ENCODE peak calls at places on chromosomes 3 and 15, in five cellular contexts. V is heart left ventricle, S is GM12891, P is esophagus muscularis mucosa, L is lower leg skin. N is an unnamed sample.

GRCh38 chr3:132641837-132642538 is 17.6 kb downstream of the ACAD11 start:
- DNase-seq in V (no peak), S (no peak), P (no peak), L (no peak), N (peak)

GRCh38 chr15:62840518-62841268 is 201.9 kb upstream of the TPM1 start:
- DNase-seq in V (no peak), S (no peak), P (peak), L (no peak), N (no peak)

GRCh38 chr3:128841926-128842920 is 37.2 kb upstream of the ACAD9 start:
- DNase-seq in V (no peak), S (no peak), P (no peak), L (no peak), N (peak)

GRCh38 chr3:177279118-177279815 is 82.0 kb upstream of the TBL1XR1 start:
- DNase-seq in V (no peak), S (no peak), P (no peak), L (no peak), N (no peak)

GRCh38 chr3:100277255-100277800 is 16.5 kb downstream of the TBC1D23 start:
- DNase-seq in V (no peak), S (no peak), P (no peak), L (no peak), N (no peak)

GRCh38 chr15:96121521-96121920 is 209.0 kb upstream of the NR2F2 start:
- DNase-seq in V (no peak), S (no peak), P (peak), L (no peak), N (no peak)

GRCh38 chr3:126947429-126947828 is 35.5 kb upstream of the PLXNA1 start:
- DNase-seq in V (no peak), S (no peak), P (no peak), L (no peak), N (no peak)

GRCh38 chr3:189937302-189938255 is 183.1 kb downstream of the P3H2 start:
- DNase-seq in V (no peak), S (no peak), P (no peak), L (no peak), N (no peak)

GRCh38 chr15:64749167-64749566 is 26.2 kb downstream of the RBPMS2 start:
- DNase-seq in V (no peak), S (no peak), P (no peak), L (no peak), N (no peak)

GRCh38 chr15:86267892-86268291 is 188.2 kb downstream of the AGBL1 start:
- DNase-seq in V (no peak), S (no peak), P (no peak), L (no peak), N (no peak)

GRCh38 chr15:36831915-36832310 is 252.5 kb downstream of the CDIN1 start:
- DNase-seq in V (no peak), S (no peak), P (no peak), L (no peak), N (peak)

GRCh38 chr3:136456196-136456595 is 206.1 kb downstream of the PCCB start:
- DNase-seq in V (no peak), S (no peak), P (no peak), L (no peak), N (no peak)

GRCh38 chr3:119898478-119899177 is 116.7 kb downstream of the NR1I2 start:
- DNase-seq in V (no peak), S (no peak), P (no peak), L (no peak), N (no peak)

GRCh38 chr15:48823237-48823636 is 12.4 kb upstream of the CEP152 start:
- DNase-seq in V (no peak), S (no peak), P (no peak), L (no peak), N (no peak)

GRCh38 chr15:76342382-76343201 is 6.0 kb downstream of the ISL2 start:
- DNase-seq in V (no peak), S (no peak), P (no peak), L (no peak), N (no peak)

GRCh38 chr3:119562307-119562961 is 3.0 kb upstream of the CD80 start:
- DNase-seq in V (no peak), S (no peak), P (no peak), L (no peak), N (no peak)

GRCh38 chr3:51385621-51386091 is 565 bp downstream of the MANF start:
- DNase-seq in V (no peak), S (no peak), P (no peak), L (no peak), N (no peak)

GRCh38 chr3:5198986-5199731 is 11.7 kb downstream of the EDEM1 start:
- DNase-seq in V (no peak), S (no peak), P (no peak), L (no peak), N (no peak)

GRCh38 chr3:97228966-97229365 is 414.6 kb downstream of the EPHA6 start:
- DNase-seq in V (no peak), S (no peak), P (no peak), L (no peak), N (no peak)

GRCh38 chr15:69593981-69594966 is 141.7 kb downstream of the RPLP1 start:
- DNase-seq in V (peak), S (no peak), P (no peak), L (no peak), N (no peak)

GRCh38 chr15:88644741-88645140 is 5.9 kb downstream of the ISG20 start:
- DNase-seq in V (no peak), S (no peak), P (no peak), L (no peak), N (no peak)

GRCh38 chr3:123286308-123287023 is 84.7 kb downstream of the SEC22A start:
- DNase-seq in V (no peak), S (peak), P (peak), L (no peak), N (peak)

GRCh38 chr3:23889401-23889800 is 27.4 kb downstream of the NKIRAS1 start:
- DNase-seq in V (no peak), S (no peak), P (no peak), L (no peak), N (no peak)

GRCh38 chr3:23888617-23889228 is 28.1 kb downstream of the NKIRAS1 start:
- DNase-seq in V (no peak), S (no peak), P (no peak), L (no peak), N (peak)

GRCh38 chr3:23885210-23885609 is 31.6 kb downstream of the NKIRAS1 start:
- DNase-seq in V (no peak), S (no peak), P (no peak), L (no peak), N (no peak)

GRCh38 chr3:23884481-23884880 is 32.3 kb downstream of the NKIRAS1 start:
- DNase-seq in V (no peak), S (no peak), P (no peak), L (no peak), N (peak)

DNA sequence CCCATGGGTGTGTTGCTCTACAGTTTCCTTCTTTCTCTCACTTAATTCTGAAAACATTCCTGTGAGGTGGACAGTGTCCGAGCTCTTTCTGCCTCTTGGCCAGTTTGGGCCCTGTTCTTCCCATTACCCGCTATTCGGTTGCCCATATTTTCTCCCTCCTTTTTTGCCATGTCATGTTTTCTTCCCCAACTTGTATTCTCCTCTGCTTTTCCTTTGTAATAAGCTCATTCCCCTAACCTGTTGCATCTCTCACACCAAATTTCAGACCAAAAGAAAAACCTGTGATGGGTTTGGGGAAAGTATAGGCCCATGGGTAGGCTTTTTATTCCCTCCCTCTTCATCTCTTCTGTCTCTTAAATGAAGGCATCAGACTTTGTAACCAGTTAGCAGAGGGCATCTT is 30.5 kb downstream of the NKIRAS1 start:
- DNase-seq in V (no peak), S (no peak), P (no peak), L (no peak), N (no peak)
- TF ChIP-seq POLR2A in V (no peak), S (no peak), P (no peak), L (no peak), N (no peak)

DNA sequence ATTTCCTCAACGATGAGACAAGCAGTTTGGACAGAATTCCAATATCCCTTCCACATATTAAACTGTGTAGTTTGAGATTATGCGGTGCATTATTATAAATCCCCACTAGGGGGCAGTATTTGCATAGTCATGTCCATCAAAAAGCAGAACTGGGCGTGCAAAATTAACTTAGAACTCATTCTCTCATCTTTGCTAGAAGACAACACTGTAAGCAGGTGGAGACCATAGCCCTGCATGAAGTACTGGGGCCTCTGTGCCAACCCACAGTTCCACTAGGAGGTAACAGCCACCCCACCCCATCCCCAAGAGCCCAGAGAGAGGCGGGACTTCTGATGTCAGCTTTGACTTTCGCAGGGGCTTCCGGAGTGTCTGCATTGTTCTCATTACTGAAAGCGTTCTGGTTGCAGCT is 106.6 kb upstream of the TMC3 start:
- DNase-seq in V (no peak), S (no peak), P (no peak), L (peak), N (peak)
- TF ChIP-seq POLR2A in V (no peak), S (no peak), P (no peak), L (no peak), N (no peak)

GRCh38 chr3:64687781-64688515 is at the start of gene ADAMTS9:
- DNase-seq in V (peak), S (no peak), P (no peak), L (peak), N (peak)
- TF ChIP-seq POLR2A in V (peak), S (no peak), P (peak), L (no peak), N (no peak)

DNA sequence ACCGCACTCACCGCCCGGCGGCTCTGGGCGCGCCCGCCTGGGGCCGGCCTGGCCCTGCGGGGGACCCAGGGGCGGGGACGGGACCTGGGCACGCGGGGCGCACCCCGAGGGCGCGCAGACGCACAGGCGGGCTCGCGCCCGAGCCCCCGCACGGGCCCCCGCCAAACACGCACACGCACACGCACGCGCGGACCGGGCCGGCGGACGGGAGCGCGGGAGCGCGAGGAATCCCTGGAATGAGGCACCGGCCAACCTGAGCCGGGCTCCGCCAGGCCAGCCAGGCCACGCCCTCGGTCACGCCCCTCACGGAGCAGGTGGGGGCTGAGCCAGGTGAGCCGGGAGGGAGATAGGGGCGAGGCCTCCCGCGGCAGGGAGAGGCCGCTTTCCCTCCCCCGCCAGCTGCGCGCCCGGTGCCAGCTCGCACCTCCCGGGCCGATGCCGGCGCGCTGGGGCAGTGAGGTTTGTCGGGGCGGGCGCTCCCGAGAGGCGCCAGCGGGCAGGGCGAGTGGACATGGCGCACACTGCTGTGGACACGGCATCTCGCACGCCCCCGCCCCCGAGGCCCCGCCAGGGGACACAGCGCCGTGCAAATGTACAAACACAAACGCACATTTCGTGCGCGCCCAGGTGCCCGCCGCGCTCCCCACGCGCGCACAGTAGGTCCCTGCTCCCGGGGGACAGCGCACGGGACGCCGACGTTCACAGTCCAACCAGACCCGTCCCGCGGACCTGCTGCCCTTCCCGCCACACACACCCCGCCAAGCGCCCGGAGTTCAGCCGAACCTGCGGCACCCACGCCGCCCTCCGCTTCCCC is 75.9 kb upstream of the VGLL4 start:
- DNase-seq in V (peak), S (peak), P (no peak), L (peak), N (peak)
- TF ChIP-seq POLR2A in V (no peak), S (no peak), P (no peak), L (no peak), N (no peak)

GRCh38 chr3:42980909-42981308 is 1.8 kb downstream of the GASK1A start:
- DNase-seq in V (no peak), S (no peak), P (no peak), L (no peak), N (no peak)

GRCh38 chr3:42980209-42980608 is 1.1 kb downstream of the GASK1A start:
- DNase-seq in V (no peak), S (no peak), P (no peak), L (no peak), N (no peak)

GRCh38 chr3:42982645-42983412 is 3.7 kb downstream of the GASK1A start:
- DNase-seq in V (no peak), S (no peak), P (no peak), L (no peak), N (no peak)

GRCh38 chr3:42975955-42976354 is 3.2 kb upstream of the GASK1A start:
- DNase-seq in V (no peak), S (no peak), P (no peak), L (no peak), N (no peak)

GRCh38 chr3:42979044-42979962 is at the start of gene GASK1A:
- DNase-seq in V (peak), S (no peak), P (no peak), L (no peak), N (no peak)
- TF ChIP-seq POLR2A in V (no peak), S (no peak), P (no peak), L (no peak), N (no peak)

DNA sequence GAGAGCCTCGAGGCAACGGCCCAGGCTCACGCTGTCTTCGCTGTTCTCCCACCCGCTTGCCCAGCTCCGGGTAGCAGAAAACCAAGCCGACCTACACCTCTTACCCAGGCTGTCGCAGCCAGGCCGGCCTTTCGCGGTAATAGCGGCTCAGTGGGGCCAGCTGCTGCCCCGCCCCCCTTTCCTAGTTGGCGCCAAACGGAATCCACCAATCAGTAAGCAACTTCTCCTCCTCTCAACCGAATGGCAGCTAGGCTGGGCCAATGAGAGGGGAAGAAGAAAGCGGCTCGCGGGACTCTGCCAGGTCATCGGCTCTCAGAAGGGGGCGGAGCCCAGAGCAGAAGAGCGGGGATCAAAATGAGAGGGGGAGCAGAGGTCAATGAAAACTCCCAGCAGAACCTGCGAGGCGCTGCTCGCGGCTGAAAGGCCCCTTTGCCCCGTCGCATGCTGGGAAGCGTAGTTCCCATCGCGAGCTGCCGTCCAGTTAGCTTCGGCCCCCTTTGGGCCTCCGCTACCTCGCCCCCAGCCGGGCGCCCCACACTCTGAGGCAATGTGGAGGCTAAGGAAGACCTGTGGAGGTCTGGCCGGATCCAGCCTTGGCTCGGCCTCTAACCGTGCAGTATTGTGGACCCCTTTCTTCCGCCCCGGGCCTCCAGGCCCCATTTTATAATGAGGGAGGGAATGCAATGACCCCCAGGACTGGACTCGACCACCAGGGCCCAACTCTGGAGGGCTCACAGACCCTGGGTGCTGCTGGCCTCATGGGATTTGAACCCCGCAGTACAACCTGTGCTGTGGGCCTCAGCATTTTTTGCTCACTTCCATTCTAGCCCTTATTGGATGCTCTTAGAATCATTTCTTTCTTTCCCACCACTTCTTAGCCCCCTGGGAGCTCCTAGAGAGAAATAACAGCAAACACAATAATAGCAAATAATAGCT is at the start of gene CDC25A:
- DNase-seq in V (peak), S (peak), P (peak), L (peak), N (peak)
- TF ChIP-seq POLR2A in V (no peak), S (peak), P (no peak), L (no peak), N (peak)

GRCh38 chr3:72446406-72447058 is 401.7 kb downstream of the SHQ1 start:
- DNase-seq in V (no peak), S (no peak), P (no peak), L (peak), N (peak)
- TF ChIP-seq POLR2A in V (no peak), S (peak), P (no peak), L (no peak), N (no peak)

DNA sequence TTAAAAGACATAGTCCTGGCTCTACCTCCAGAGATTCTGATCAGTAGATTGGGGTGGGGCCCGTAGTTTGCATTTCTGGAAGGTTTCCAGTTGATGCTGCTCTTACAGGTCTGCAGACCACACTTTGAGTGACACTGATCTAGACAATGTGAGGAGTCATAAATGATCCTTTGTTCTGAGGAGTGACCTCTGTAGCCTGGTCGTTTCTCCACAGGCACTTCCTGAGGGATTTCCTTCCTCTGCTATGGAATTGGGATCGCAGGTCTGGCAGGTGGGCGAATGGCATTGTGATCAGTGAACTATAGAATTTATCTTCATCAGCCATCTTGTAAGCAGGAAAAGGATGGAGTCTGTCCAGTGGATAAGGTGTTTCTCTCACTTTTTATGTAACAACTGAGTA is 5.5 kb downstream of the GFM1 start:
- DNase-seq in V (no peak), S (no peak), P (no peak), L (no peak), N (peak)
- TF ChIP-seq POLR2A in V (no peak), S (no peak), P (no peak), L (no peak), N (no peak)

GRCh38 chr3:170778240-170779217 is 91.5 kb downstream of the RPL22L1 start:
- DNase-seq in V (no peak), S (no peak), P (no peak), L (no peak), N (peak)

GRCh38 chr3:170776887-170777551 is 93.0 kb downstream of the RPL22L1 start:
- DNase-seq in V (no peak), S (no peak), P (no peak), L (no peak), N (peak)

GRCh38 chr3:170768334-170768801 is 101.6 kb downstream of the RPL22L1 start:
- DNase-seq in V (no peak), S (no peak), P (no peak), L (no peak), N (peak)

GRCh38 chr3:170772135-170772534 is 97.9 kb downstream of the RPL22L1 start:
- DNase-seq in V (no peak), S (no peak), P (no peak), L (no peak), N (no peak)

DNA sequence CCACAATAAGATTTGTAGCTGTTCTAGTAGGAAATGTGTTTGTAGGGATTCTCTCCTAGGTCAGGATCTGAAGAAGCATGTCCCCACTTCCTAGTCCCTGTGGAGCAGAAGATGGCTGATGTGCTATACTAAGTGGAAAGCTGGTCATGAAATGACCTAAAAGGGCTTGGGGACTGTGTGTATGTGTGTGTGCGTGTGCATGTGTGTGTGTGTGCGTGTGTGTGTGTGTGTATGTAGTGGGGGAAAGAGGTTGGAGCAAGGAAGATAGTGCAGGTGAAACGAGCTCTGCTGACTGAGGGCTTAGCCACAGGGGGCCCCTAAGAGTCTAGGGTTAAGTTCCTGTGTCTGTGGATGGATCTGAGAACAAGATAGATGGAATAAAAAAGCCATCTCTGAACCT is 96.3 kb downstream of the RPL22L1 start:
- DNase-seq in V (no peak), S (no peak), P (no peak), L (no peak), N (peak)
- TF ChIP-seq POLR2A in V (no peak), S (no peak), P (no peak), L (no peak), N (no peak)

N was measured in erythroblast.